ENCODE peak calls at places on chromosomes 11 and 22, in nine cellular contexts. X is neural progenitor cell, P is mammary epithelial cell, K is fibroblast of lung, D is GM23248, L is PC-9, Z is IMR-90, A is SK-N-SH, C is MM.1S. R is an unnamed sample.

GRCh38 chr11:69959461-69959860 is 118.7 kb upstream of the ANO1 start:
- DNase-seq in K (no peak), C (no peak), L (no peak), D (no peak), A (no peak), P (no peak), X (no peak), Z (no peak), R (no peak)

GRCh38 chr11:32489464-32489863 is 54.1 kb upstream of the WT1 start:
- DNase-seq in P (no peak), Z (no peak), D (no peak), X (peak), C (no peak), A (no peak), K (no peak), L (no peak), R (no peak)

GRCh38 chr11:34630544-34630943 is 9.7 kb downstream of the EHF start:
- DNase-seq in Z (no peak), L (peak), X (no peak), C (no peak), P (no peak), K (no peak), D (no peak), A (no peak), R (no peak)

GRCh38 chr11:44306469-44307244 is 3.3 kb downstream of the ALX4 start:
- DNase-seq in D (no peak), X (peak), L (no peak), C (no peak), K (no peak), A (peak), P (no peak), Z (no peak), R (peak)

GRCh38 chr22:46073683-46074504 is 76.4 kb upstream of the PPARA start:
- DNase-seq in Z (peak), D (peak), C (no peak), L (peak), K (peak), P (peak), X (no peak), A (no peak), R (no peak)

GRCh38 chr11:128719556-128719824 is 25.6 kb downstream of the FLI1 start:
- DNase-seq in X (no peak), C (no peak), D (no peak), A (no peak), L (no peak), P (no peak), Z (no peak), K (no peak), R (no peak)

GRCh38 chr11:19344661-19345518 is 104.1 kb upstream of the E2F8 start:
- DNase-seq in P (peak), C (peak), L (peak), D (peak), Z (peak), K (peak), A (peak), X (peak), R (peak)

GRCh38 chr11:78223320-78223954 is 34.7 kb downstream of the USP35 start:
- DNase-seq in L (no peak), A (no peak), X (no peak), C (no peak), D (no peak), P (no peak), K (no peak), Z (no peak), R (no peak)

GRCh38 chr11:121512468-121513465 is 60.0 kb upstream of the SORL1-AS1 start:
- DNase-seq in K (no peak), A (no peak), D (no peak), P (no peak), C (no peak), X (no peak), Z (no peak), L (no peak), R (no peak)

GRCh38 chr11:113178671-113179070 is 135.7 kb upstream of the TTC12 start:
- DNase-seq in L (no peak), Z (no peak), C (no peak), K (no peak), P (no peak), X (no peak), A (no peak), D (no peak), R (no peak)

GRCh38 chr11:93073508-93074280 is 104.2 kb downstream of the MTNR1B start:
- DNase-seq in P (no peak), A (no peak), K (no peak), L (no peak), Z (no peak), X (peak), C (no peak), D (no peak), R (no peak)

GRCh38 chr11:65067446-65067845 is 9.1 kb upstream of the NAALADL1 start:
- DNase-seq in P (no peak), A (no peak), L (no peak), D (no peak), Z (no peak), K (no peak), X (no peak), C (no peak), R (peak)

GRCh38 chr11:315516-315994 is 1.7 kb downstream of the IFITM1 start:
- DNase-seq in C (no peak), L (no peak), D (no peak), A (no peak), K (no peak), Z (no peak), X (no peak), P (no peak), R (peak)

GRCh38 chr11:88384678-88385015 is 47.1 kb upstream of the CTSC start:
- DNase-seq in X (peak), C (no peak), P (peak), D (peak), K (peak), L (peak), A (no peak), Z (peak), R (peak)

GRCh38 chr22:36009085-36009484 is 19.5 kb downstream of the RBFOX2 start:
- DNase-seq in D (peak), C (no peak), P (no peak), L (no peak), Z (peak), X (no peak), A (no peak), K (peak), R (no peak)

GRCh38 chr11:75731095-75731494 is 13.5 kb downstream of the MOGAT2 start:
- DNase-seq in Z (no peak), C (no peak), L (no peak), X (no peak), A (no peak), D (no peak), K (no peak), P (no peak), R (no peak)

GRCh38 chr11:79314906-79315689 is 125.7 kb downstream of the TENM4 start:
- DNase-seq in Z (peak), A (no peak), K (peak), L (no peak), P (peak), X (peak), C (peak), D (peak), R (no peak)

GRCh38 chr11:114091791-114092397 is 32.4 kb downstream of the ZBTB16 start:
- DNase-seq in Z (no peak), C (no peak), P (no peak), X (peak), L (no peak), D (no peak), K (no peak), A (no peak), R (no peak)

GRCh38 chr11:59225017-59225416 is 12.3 kb upstream of the MPEG1 start:
- DNase-seq in X (no peak), L (no peak), Z (no peak), C (no peak), D (no peak), P (no peak), A (no peak), K (no peak), R (no peak)
- H2AFZ ChIP-seq in X (no peak), L (no peak), Z (no peak), C (no peak), D (peak), P (no peak), A (no peak), K (peak), R (peak)

GRCh38 chr11:16630651-16631050 is 107.8 kb upstream of the C11orf58 start:
- DNase-seq in Z (no peak), C (no peak), P (no peak), L (no peak), X (no peak), A (no peak), D (no peak), K (no peak), R (no peak)

DNA sequence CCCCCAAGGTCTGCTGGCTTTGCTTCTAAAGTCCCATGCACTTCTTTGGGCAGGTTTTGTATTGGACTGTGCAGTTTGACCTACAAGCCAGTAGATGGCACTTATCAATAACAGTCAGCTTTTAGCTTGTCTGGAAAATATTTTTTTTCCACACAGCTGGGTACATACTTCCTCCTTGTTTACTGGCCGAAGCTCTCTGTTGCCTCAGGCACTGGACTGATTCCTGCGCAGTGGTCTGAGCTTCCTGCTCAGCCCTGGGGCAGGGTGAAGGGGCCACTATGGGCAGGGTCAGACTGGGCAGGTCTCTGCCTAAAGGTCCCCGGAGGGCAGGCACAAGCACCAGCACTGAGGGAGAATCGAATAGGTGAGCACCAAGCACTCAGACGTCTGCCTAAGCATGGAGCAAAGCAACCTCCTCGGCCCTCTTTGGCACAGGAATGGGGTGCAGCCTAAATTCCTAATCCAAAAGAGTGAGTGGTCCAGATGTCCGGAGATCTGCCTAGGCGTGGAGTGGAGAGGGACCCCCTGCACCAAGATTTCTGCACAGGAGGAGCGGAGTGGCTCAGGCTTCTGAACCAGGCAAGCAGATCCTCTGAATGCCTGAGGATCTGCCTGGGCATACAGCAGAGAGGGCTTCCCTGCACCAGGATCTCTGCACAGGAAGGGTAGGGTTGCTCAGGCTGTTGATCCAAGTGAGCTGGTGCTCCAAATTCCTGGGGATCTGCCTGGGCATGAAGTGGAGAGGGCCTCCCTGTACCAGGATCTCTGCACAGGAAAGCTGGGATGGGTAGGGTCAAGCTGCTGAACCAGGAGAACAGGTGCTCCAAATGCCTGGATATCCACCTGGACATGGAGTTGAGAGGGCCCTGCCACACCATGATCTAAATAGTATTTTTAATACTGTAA is 105.9 kb upstream of the C11orf58 start:
- DNase-seq in D (peak), C (peak), A (no peak), K (peak), Z (peak), L (peak), X (peak), P (peak), R (peak)
- H2AFZ ChIP-seq in D (no peak), C (peak), A (peak), K (no peak), Z (peak), L (no peak), X (peak), P (peak), R (no peak)

GRCh38 chr22:19959043-19959586 is 17.5 kb upstream of the TXNRD2 start:
- DNase-seq in Z (peak), K (peak), L (peak), A (peak), C (no peak), X (peak), D (peak), P (no peak), R (peak)
- H2AFZ ChIP-seq in Z (peak), K (no peak), L (no peak), A (no peak), C (no peak), X (peak), D (peak), P (peak), R (no peak)

GRCh38 chr11:62217191-62217748 is 8.8 kb downstream of the SCGB2A1 start:
- DNase-seq in X (peak), P (no peak), A (no peak), L (no peak), D (peak), K (no peak), Z (no peak), C (peak), R (peak)
- H2AFZ ChIP-seq in X (peak), P (no peak), A (no peak), L (no peak), D (no peak), K (no peak), Z (no peak), C (no peak), R (no peak)

R was measured in osteoblast.